ENCODE peak calls at places on chromosomes 1 and 21, in nine cellular contexts. U, F, I, O, Q, V, C, T and D are unnamed samples.

GRCh38 chr1:60709426-60709825 is 372.9 kb upstream of the NFIA start:
- DNase-seq in F (no peak), V (no peak), U (no peak), Q (no peak), O (no peak), T (no peak), I (no peak), C (no peak), D (no peak)

GRCh38 chr1:227774051-227774720 is 39.0 kb downstream of the SNAP47 start:
- DNase-seq in C (no peak), O (no peak), Q (no peak), V (no peak), T (no peak), F (no peak), I (no peak), U (no peak), D (no peak)

GRCh38 chr1:176691251-176692228 is 228.6 kb downstream of the PAPPA2 start:
- DNase-seq in F (no peak), I (no peak), V (no peak), U (peak), Q (peak), C (peak), T (no peak), O (no peak), D (peak)

GRCh38 chr1:235938714-235939487 is 72.2 kb upstream of the LYST start:
- DNase-seq in T (no peak), I (no peak), V (no peak), O (no peak), U (no peak), C (peak), F (no peak), Q (no peak), D (no peak)

GRCh38 chr1:116909511-116910378 is at the start of gene PTGFRN:
- DNase-seq in V (peak), C (peak), Q (no peak), T (peak), O (peak), F (no peak), U (peak), I (peak), D (no peak)

GRCh38 chr21:35222541-35222941 is 173.4 kb upstream of the RUNX1 start:
- DNase-seq in V (no peak), C (peak), Q (no peak), F (no peak), U (no peak), I (no peak), T (no peak), O (no peak), D (no peak)

GRCh38 chr1:183461350-183461749 is 10.9 kb upstream of the SMG7 start:
- DNase-seq in F (no peak), C (no peak), Q (no peak), T (no peak), O (no peak), V (no peak), U (peak), I (no peak), D (no peak)

GRCh38 chr1:244020086-244020485 is 31.0 kb upstream of the ZBTB18 start:
- DNase-seq in T (no peak), I (no peak), O (no peak), Q (no peak), F (no peak), V (no peak), C (no peak), U (no peak), D (no peak)

GRCh38 chr1:236978740-236979139 is 25.5 kb downstream of the MT1HL1 start:
- DNase-seq in C (no peak), Q (no peak), F (no peak), V (no peak), I (no peak), U (no peak), O (no peak), T (no peak), D (no peak)

GRCh38 chr1:228275154-228275434 is 67.2 kb downstream of the OBSCN start:
- DNase-seq in F (no peak), U (no peak), V (no peak), I (no peak), C (no peak), Q (no peak), O (no peak), T (no peak), D (no peak)

GRCh38 chr1:89081005-89081404 is 16.0 kb upstream of the GBP1 start:
- DNase-seq in I (no peak), Q (no peak), V (no peak), U (no peak), O (no peak), T (no peak), F (no peak), C (peak), D (no peak)

GRCh38 chr1:41887365-41887764 is 31.4 kb downstream of the HIVEP3 start:
- DNase-seq in T (no peak), C (no peak), F (no peak), V (no peak), I (no peak), Q (no peak), O (no peak), U (no peak), D (no peak)

GRCh38 chr1:183543619-183544204 is 46.5 kb downstream of the NCF2 start:
- DNase-seq in O (no peak), U (peak), V (no peak), I (no peak), F (no peak), Q (peak), C (peak), T (no peak), D (peak)

GRCh38 chr1:160860840-160861505 is 1.7 kb downstream of the CD244 start:
- DNase-seq in V (no peak), O (no peak), I (no peak), F (peak), T (no peak), C (no peak), Q (no peak), U (no peak), D (no peak)

GRCh38 chr1:46807046-46807972 is 8.5 kb downstream of the CYP4B1 start:
- DNase-seq in Q (no peak), V (no peak), F (peak), O (no peak), U (no peak), I (no peak), T (no peak), C (no peak), D (no peak)

GRCh38 chr1:101121515-101121914 is 95.9 kb upstream of the DPH5 start:
- DNase-seq in Q (no peak), T (no peak), O (no peak), I (no peak), V (no peak), U (no peak), F (no peak), C (no peak), D (no peak)

GRCh38 chr1:84715620-84716019 is 25.4 kb upstream of the SSX2IP start:
- DNase-seq in O (no peak), Q (no peak), V (no peak), F (no peak), I (no peak), U (no peak), T (no peak), C (no peak), D (no peak)

GRCh38 chr1:234958702-234959649 is 169.7 kb downstream of the TOMM20 start:
- DNase-seq in U (no peak), T (no peak), C (no peak), O (no peak), I (no peak), F (no peak), V (no peak), Q (no peak), D (no peak)

GRCh38 chr1:29186252-29186651 is 4.6 kb upstream of the SRSF4 start:
- DNase-seq in U (peak), Q (no peak), I (no peak), T (no peak), F (no peak), O (no peak), C (no peak), V (no peak), D (no peak)

GRCh38 chr1:109630081-109630880 is 10.6 kb downstream of the AMPD2 start:
- DNase-seq in T (no peak), F (peak), V (no peak), O (peak), I (no peak), U (no peak), Q (no peak), C (no peak), D (no peak)

GRCh38 chr1:232017057-232017456 is 390.5 kb downstream of the DISC1 start:
- DNase-seq in V (no peak), Q (no peak), F (no peak), T (no peak), U (no peak), O (no peak), C (no peak), I (no peak), D (no peak)

DNA sequence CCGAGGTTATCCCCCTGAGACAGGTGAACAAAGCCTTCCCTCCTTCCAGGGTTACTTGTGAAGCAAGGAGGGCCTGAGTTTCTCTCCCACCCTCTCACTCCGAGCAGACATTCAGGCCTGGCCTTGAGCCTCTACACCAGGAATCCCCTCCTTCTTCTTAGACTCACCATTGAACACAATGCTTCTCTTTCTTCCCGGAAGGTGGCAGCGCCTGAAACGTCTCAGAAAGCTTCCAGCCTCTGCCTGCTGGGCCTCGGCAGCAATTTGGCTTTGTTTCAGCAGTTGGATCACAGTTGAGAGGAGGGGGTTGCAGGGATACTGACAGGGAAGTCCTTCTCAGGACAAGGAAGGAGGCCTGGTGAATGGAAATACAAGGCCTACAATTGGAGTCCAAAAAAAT is 6.3 kb downstream of the CLDN8 start:
- DNase-seq in T (no peak), Q (no peak), F (no peak), C (no peak), O (no peak), V (no peak), I (no peak), U (peak), D (no peak)
- TF ChIP-seq CTCF in T (no peak), Q (no peak), F (no peak), C (no peak), O (no peak), V (no peak), I (no peak), U (peak), D (no peak)

DNA sequence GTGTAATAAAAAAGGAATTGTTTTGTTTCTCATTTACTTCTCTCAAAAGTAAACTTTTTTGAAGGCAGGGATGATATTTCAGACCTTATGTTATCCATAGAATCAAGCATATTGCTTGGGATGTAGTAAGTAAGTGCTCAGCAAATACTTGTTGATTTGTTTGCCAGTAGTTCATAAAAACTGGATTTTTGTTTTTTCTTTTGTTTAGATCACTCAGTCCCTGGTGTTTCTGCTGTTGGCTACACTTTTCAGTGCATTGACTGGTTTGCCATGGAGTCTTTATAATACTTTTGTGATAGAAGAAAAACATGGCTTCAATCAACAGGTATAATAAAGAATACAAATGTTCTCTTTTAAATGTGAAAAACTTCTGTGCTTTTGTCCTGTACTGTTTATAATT is 10.2 kb downstream of the ZMPSTE24 start:
- DNase-seq in V (no peak), Q (no peak), T (no peak), O (no peak), F (no peak), U (no peak), I (no peak), C (no peak), D (no peak)
- TF ChIP-seq CTCF in V (no peak), Q (no peak), T (no peak), O (no peak), F (no peak), U (no peak), I (no peak), C (no peak), D (no peak)

GRCh38 chr1:9691726-9692125 is 40.2 kb downstream of the PIK3CD start:
- DNase-seq in Q (peak), T (no peak), V (no peak), C (no peak), I (no peak), U (no peak), O (no peak), F (no peak), D (no peak)
- TF ChIP-seq CTCF in Q (peak), T (no peak), V (no peak), C (no peak), I (no peak), U (no peak), O (no peak), F (no peak), D (no peak)

GRCh38 chr1:107323765-107324164 is 182.9 kb downstream of the NTNG1 start:
- DNase-seq in U (no peak), T (no peak), V (no peak), I (no peak), C (no peak), Q (no peak), O (no peak), F (no peak), D (no peak)

GRCh38 chr1:107315652-107316051 is 174.8 kb downstream of the NTNG1 start:
- DNase-seq in Q (no peak), I (no peak), F (no peak), U (no peak), C (no peak), O (no peak), T (no peak), V (no peak), D (no peak)

GRCh38 chr1:107318932-107319331 is 178.1 kb downstream of the NTNG1 start:
- DNase-seq in O (no peak), T (no peak), I (no peak), Q (no peak), F (no peak), U (no peak), V (no peak), C (no peak), D (no peak)
- TF ChIP-seq CTCF in O (no peak), T (no peak), I (no peak), Q (no peak), F (no peak), U (no peak), V (no peak), C (no peak), D (no peak)

GRCh38 chr1:210743038-210743437 is 390.9 kb downstream of the KCNH1 start:
- DNase-seq in C (no peak), Q (no peak), T (no peak), O (no peak), F (no peak), I (no peak), V (no peak), U (no peak), D (no peak)
- TF ChIP-seq CTCF in C (no peak), Q (no peak), T (no peak), O (no peak), F (no peak), I (no peak), V (no peak), U (no peak), D (no peak)

DNA sequence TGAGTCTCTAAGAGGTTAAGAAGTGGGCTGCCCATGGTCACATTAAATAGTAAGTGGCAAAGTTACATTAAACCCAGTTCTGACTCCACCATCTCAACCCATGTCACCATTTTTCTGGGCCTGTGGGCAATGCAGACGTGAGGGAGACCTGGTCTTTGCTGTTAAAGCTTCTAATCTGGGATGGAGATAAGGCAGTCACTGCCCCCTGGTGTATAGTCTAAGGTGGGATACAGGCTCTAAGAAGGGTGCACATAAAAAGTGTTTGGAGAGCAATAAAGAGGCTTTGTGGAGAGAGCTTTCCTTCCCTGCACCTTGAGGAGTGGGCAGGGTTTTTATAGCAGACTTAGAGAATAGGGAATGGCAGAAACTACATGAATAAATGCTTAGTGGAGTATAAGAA is 141.3 kb downstream of the ROR1 start:
- DNase-seq in V (no peak), O (no peak), I (no peak), C (peak), F (no peak), U (peak), T (no peak), Q (no peak), D (no peak)
- TF ChIP-seq CTCF in V (no peak), O (no peak), I (no peak), C (no peak), F (peak), U (no peak), T (no peak), Q (peak), D (peak)

DNA sequence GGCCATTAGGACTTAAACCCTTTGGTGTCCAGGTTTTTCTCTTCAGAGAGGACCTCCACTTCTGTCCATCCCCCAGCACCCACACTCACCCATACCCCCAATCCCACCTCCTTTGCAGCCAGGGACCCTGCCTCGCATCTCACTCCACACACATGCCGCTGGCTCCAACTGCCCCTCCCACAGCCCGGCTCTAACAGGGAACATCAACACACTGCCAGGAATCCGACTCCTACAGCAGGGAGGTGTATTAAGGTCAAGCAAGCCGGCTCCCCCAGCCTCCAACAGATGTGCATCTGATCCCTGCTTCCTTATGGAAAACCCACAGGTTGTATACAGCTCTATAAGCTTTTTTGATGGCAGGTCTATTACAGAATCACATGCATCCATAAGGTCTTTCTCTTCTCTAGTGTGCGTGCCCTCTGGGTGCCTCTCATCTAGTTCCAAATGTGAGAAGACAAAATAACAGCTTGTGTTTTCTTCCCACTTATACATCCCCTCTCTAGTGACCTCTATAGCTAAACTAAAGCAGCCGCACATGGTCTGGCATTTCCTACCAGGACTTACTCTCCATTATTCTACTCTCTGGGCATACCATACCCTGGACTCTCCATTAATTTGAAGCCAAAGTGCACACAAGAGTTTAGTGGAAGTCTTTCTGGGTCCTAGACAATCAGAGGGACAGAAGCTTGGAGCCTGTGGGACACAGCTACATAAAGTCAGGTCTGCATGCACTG is 16.3 kb downstream of the PIK3C2B start:
- DNase-seq in U (no peak), Q (no peak), C (peak), O (no peak), F (no peak), I (no peak), T (no peak), V (no peak), D (no peak)
- TF ChIP-seq CTCF in U (no peak), Q (no peak), C (no peak), O (no peak), F (no peak), I (no peak), T (no peak), V (no peak), D (no peak)